ENCODE peak calls at places on chromosome 14, in five cellular contexts. K is T-helper 2 cell, T is NCI-H2081, F is AG09319, G is AG10803. Z is an unnamed sample.

GRCh38 chr14:49483266-49483665 is 102.9 kb downstream of the RPS29 start:
- DNase-seq in F (no peak), G (no peak), K (no peak), T (no peak), Z (no peak)

GRCh38 chr14:103545219-103545914 is 16.4 kb downstream of the TRMT61A start:
- DNase-seq in F (no peak), G (no peak), K (no peak), T (no peak), Z (no peak)

GRCh38 chr14:74457511-74457910 is 31.5 kb upstream of the SYNDIG1L start:
- DNase-seq in T (no peak), F (no peak), G (no peak), K (no peak), Z (no peak)

GRCh38 chr14:81801921-81802320 is 268.3 kb upstream of the SEL1L start:
- DNase-seq in G (peak), T (no peak), K (no peak), F (no peak), Z (no peak)

GRCh38 chr14:102063808-102064429 is 22.9 kb downstream of the HSP90AA1 start:
- DNase-seq in T (no peak), K (no peak), F (no peak), G (no peak), Z (no peak)

GRCh38 chr14:92039073-92039719 is 663 bp downstream of the TRIP11 start:
- DNase-seq in T (peak), F (peak), K (peak), G (peak), Z (peak)

GRCh38 chr14:92362781-92363235 is 39.8 kb downstream of the SLC24A4 start:
- DNase-seq in F (no peak), K (no peak), T (peak), G (peak), Z (peak)

GRCh38 chr14:34522496-34522895 is 17.0 kb downstream of the EAPP start:
- DNase-seq in K (no peak), G (no peak), T (no peak), F (no peak), Z (no peak)

GRCh38 chr14:92706386-92706785 is 42.0 kb downstream of the LGMN start:
- DNase-seq in G (no peak), T (no peak), K (no peak), F (no peak), Z (no peak)

GRCh38 chr14:29654910-29655590 is 272.6 kb downstream of the PRKD1 start:
- DNase-seq in G (peak), K (no peak), F (no peak), T (peak), Z (no peak)

GRCh38 chr14:64444984-64445845 is 20.1 kb upstream of the AKAP5 start:
- DNase-seq in K (peak), G (peak), T (peak), F (no peak), Z (peak)

GRCh38 chr14:71471604-71472003 is 460.6 kb upstream of the RGS6 start:
- DNase-seq in F (no peak), G (no peak), K (no peak), T (no peak), Z (no peak)

Z was measured in kidney epithelial cell.